ENCODE peak calls at places on chromosomes 16 and 17, in seven cellular contexts. One of them, this sample, is unnamed.

GRCh38 chr17:46056800-46057304 is 57.8 kb downstream of the STH start:
- DNase-seq in CD8-positive, alpha-beta T cell: no peak
- DNase-seq in mesenchymal stem cell: peak
- DNase-seq in fibroblast of lung: peak
- DNase-seq in transverse colon: no peak
- DNase-seq in heart right ventricle: no peak
- DNase-seq in left ventricle myocardium inferior: no peak
- DNase-seq in this sample: no peak

GRCh38 chr16:78669994-78670393 is 570.5 kb downstream of the WWOX start:
- DNase-seq in CD8-positive, alpha-beta T cell: no peak
- DNase-seq in mesenchymal stem cell: no peak
- DNase-seq in fibroblast of lung: peak
- DNase-seq in transverse colon: no peak
- DNase-seq in heart right ventricle: peak
- DNase-seq in left ventricle myocardium inferior: peak
- DNase-seq in this sample: no peak

GRCh38 chr17:55642741-55643140 is 79.9 kb downstream of the TMEM100 start:
- DNase-seq in CD8-positive, alpha-beta T cell: no peak
- DNase-seq in mesenchymal stem cell: no peak
- DNase-seq in fibroblast of lung: no peak
- DNase-seq in transverse colon: no peak
- DNase-seq in heart right ventricle: no peak
- DNase-seq in left ventricle myocardium inferior: no peak
- DNase-seq in this sample: no peak

GRCh38 chr17:54085020-54085419 is 262.3 kb downstream of the KIF2B start:
- DNase-seq in CD8-positive, alpha-beta T cell: no peak
- DNase-seq in mesenchymal stem cell: no peak
- DNase-seq in fibroblast of lung: peak
- DNase-seq in transverse colon: no peak
- DNase-seq in heart right ventricle: no peak
- DNase-seq in left ventricle myocardium inferior: no peak
- DNase-seq in this sample: no peak

GRCh38 chr16:281660-282249 is 1.2 kb upstream of the PDIA2 start:
- DNase-seq in CD8-positive, alpha-beta T cell: no peak
- DNase-seq in mesenchymal stem cell: no peak
- DNase-seq in fibroblast of lung: no peak
- DNase-seq in transverse colon: no peak
- DNase-seq in heart right ventricle: no peak
- DNase-seq in left ventricle myocardium inferior: no peak
- DNase-seq in this sample: no peak

GRCh38 chr17:32835291-32835761 is 41.6 kb downstream of the MYO1D start:
- DNase-seq in CD8-positive, alpha-beta T cell: no peak
- DNase-seq in mesenchymal stem cell: no peak
- DNase-seq in fibroblast of lung: no peak
- DNase-seq in transverse colon: no peak
- DNase-seq in heart right ventricle: no peak
- DNase-seq in left ventricle myocardium inferior: no peak
- DNase-seq in this sample: no peak

GRCh38 chr17:13346996-13347762 is 254.6 kb downstream of the HS3ST3A1 start:
- DNase-seq in CD8-positive, alpha-beta T cell: no peak
- DNase-seq in mesenchymal stem cell: peak
- DNase-seq in fibroblast of lung: peak
- DNase-seq in transverse colon: no peak
- DNase-seq in heart right ventricle: no peak
- DNase-seq in left ventricle myocardium inferior: no peak
- DNase-seq in this sample: no peak

GRCh38 chr16:89407925-89408300 is 82.4 kb downstream of the ANKRD11 start:
- DNase-seq in CD8-positive, alpha-beta T cell: no peak
- DNase-seq in mesenchymal stem cell: peak
- DNase-seq in fibroblast of lung: peak
- DNase-seq in transverse colon: no peak
- DNase-seq in heart right ventricle: no peak
- DNase-seq in left ventricle myocardium inferior: peak
- DNase-seq in this sample: no peak

GRCh38 chr16:57003439-57004386 is 14.4 kb downstream of the NLRC5 start:
- DNase-seq in CD8-positive, alpha-beta T cell: no peak
- DNase-seq in mesenchymal stem cell: no peak
- DNase-seq in fibroblast of lung: no peak
- DNase-seq in transverse colon: no peak
- DNase-seq in heart right ventricle: no peak
- DNase-seq in left ventricle myocardium inferior: no peak
- DNase-seq in this sample: no peak

GRCh38 chr16:29806096-29806579 is at the start of gene MAZ:
- DNase-seq in CD8-positive, alpha-beta T cell: peak
- DNase-seq in mesenchymal stem cell: no peak
- DNase-seq in fibroblast of lung: peak
- DNase-seq in transverse colon: no peak
- DNase-seq in heart right ventricle: no peak
- DNase-seq in left ventricle myocardium inferior: no peak
- DNase-seq in this sample: no peak

GRCh38 chr16:80723091-80723490 is 81.3 kb downstream of the CDYL2 start:
- DNase-seq in CD8-positive, alpha-beta T cell: no peak
- DNase-seq in mesenchymal stem cell: no peak
- DNase-seq in fibroblast of lung: no peak
- DNase-seq in transverse colon: no peak
- DNase-seq in heart right ventricle: no peak
- DNase-seq in left ventricle myocardium inferior: no peak
- DNase-seq in this sample: no peak

GRCh38 chr16:80723981-80724380 is 80.4 kb downstream of the CDYL2 start:
- DNase-seq in CD8-positive, alpha-beta T cell: no peak
- DNase-seq in mesenchymal stem cell: no peak
- DNase-seq in fibroblast of lung: no peak
- DNase-seq in transverse colon: no peak
- DNase-seq in heart right ventricle: no peak
- DNase-seq in left ventricle myocardium inferior: no peak
- DNase-seq in this sample: no peak

GRCh38 chr16:80720759-80721470 is 83.5 kb downstream of the CDYL2 start:
- DNase-seq in CD8-positive, alpha-beta T cell: no peak
- DNase-seq in mesenchymal stem cell: no peak
- DNase-seq in fibroblast of lung: no peak
- DNase-seq in transverse colon: no peak
- DNase-seq in heart right ventricle: no peak
- DNase-seq in left ventricle myocardium inferior: no peak
- DNase-seq in this sample: no peak

DNA sequence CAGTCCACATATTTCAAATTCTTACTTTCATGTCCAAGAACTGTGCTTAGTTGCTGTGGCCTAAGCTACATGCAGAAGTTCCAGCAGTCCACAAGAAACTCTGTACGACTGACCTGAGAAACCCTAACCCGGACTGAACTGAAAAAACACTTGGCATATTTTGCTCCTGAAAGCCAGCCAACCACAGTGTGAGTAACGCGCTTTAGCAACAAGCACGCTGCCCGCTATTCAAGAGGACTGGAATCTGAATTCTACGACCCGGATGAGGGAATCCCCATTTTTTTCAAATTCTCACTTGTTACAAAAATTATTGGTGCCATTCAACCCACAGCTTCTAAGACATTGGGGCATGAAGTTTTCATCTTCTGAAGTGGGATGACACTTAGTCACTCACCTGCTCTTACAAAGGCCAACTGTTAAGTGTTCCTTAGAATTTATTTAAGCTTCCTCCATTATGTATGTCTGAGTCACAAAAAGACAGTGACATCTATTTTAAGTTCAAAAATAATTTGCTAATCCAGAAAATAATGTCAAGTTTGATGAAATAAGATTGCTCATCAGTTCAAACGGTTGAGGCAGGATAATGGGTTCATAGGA is 78.7 kb downstream of the CDYL2 start:
- DNase-seq in CD8-positive, alpha-beta T cell: no peak
- DNase-seq in mesenchymal stem cell: no peak
- DNase-seq in fibroblast of lung: no peak
- DNase-seq in transverse colon: no peak
- DNase-seq in heart right ventricle: no peak
- DNase-seq in left ventricle myocardium inferior: no peak
- DNase-seq in this sample: no peak
- H3K27ac ChIP-seq in CD8-positive, alpha-beta T cell: no peak
- H3K27ac ChIP-seq in mesenchymal stem cell: no peak
- H3K27ac ChIP-seq in fibroblast of lung: no peak
- H3K27ac ChIP-seq in transverse colon: no peak
- H3K27ac ChIP-seq in heart right ventricle: no peak
- H3K27ac ChIP-seq in left ventricle myocardium inferior: no peak
- H3K27ac ChIP-seq in this sample: no peak

GRCh38 chr17:31623990-31624389 is 232.5 kb downstream of the RAB11FIP4 start:
- DNase-seq in CD8-positive, alpha-beta T cell: no peak
- DNase-seq in mesenchymal stem cell: no peak
- DNase-seq in fibroblast of lung: no peak
- DNase-seq in transverse colon: no peak
- DNase-seq in heart right ventricle: no peak
- DNase-seq in left ventricle myocardium inferior: no peak
- DNase-seq in this sample: no peak

DNA sequence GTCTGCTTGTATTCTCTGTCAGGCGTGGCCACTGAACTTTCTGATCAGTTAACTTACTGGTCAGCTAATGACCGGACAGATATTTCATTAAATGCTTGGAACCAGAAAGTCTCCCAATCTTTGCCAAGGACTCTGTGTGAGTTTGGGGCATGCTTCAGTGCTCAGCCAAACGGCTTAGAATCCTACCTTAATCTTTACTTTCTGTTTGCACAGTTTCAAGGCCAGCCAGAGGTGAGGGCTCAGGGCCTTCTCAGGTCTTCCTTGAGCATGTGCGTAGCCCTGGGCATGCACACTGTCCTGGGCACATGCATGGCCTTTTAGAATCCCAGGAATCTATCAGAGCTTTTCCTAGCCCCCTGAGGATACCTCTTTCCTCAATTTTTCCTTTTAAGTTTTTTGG is 230.1 kb downstream of the RAB11FIP4 start:
- DNase-seq in CD8-positive, alpha-beta T cell: no peak
- DNase-seq in mesenchymal stem cell: no peak
- DNase-seq in fibroblast of lung: no peak
- DNase-seq in transverse colon: no peak
- DNase-seq in heart right ventricle: no peak
- DNase-seq in left ventricle myocardium inferior: no peak
- DNase-seq in this sample: no peak
- H3K4me3 ChIP-seq in CD8-positive, alpha-beta T cell: no peak
- H3K4me3 ChIP-seq in mesenchymal stem cell: no peak
- H3K4me3 ChIP-seq in fibroblast of lung: no peak
- H3K4me3 ChIP-seq in transverse colon: no peak
- H3K4me3 ChIP-seq in heart right ventricle: no peak
- H3K4me3 ChIP-seq in left ventricle myocardium inferior: no peak
- H3K4me3 ChIP-seq in this sample: no peak

DNA sequence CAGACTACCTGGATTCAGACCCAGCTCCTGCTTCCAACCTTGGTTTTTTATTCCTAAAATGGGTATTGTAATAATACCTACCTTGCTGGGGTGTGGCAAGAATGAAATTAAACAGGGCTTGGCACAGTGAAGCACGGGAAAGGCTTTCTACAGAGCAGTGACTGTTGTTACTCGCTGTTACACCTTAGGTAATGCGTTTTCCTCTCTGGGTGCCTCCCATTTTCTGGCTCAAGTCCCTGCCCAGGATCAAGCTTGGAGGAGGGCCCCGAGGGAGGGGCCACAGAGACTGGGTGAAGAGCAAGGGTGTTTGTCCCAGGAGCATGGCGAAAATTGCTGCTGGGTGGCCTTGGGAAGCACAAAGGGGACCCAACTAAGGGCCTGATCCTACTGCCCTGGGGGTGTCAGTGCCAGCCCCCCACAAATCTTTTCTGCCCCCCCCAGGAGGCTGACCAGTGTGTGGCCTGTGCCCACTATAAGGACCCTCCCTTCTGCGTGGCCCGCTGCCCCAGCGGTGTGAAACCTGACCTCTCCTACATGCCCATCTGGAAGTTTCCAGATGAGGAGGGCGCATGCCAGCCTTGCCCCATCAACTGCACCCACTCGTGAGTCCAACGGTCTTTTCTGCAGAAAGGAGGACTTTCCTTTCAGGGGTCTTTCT is 13.3 kb downstream of the MIEN1 start:
- DNase-seq in CD8-positive, alpha-beta T cell: no peak
- DNase-seq in mesenchymal stem cell: no peak
- DNase-seq in fibroblast of lung: no peak
- DNase-seq in transverse colon: peak
- DNase-seq in heart right ventricle: no peak
- DNase-seq in left ventricle myocardium inferior: no peak
- DNase-seq in this sample: no peak
- H3K27ac ChIP-seq in CD8-positive, alpha-beta T cell: no peak
- H3K27ac ChIP-seq in mesenchymal stem cell: no peak
- H3K27ac ChIP-seq in fibroblast of lung: no peak
- H3K27ac ChIP-seq in transverse colon: peak
- H3K27ac ChIP-seq in heart right ventricle: no peak
- H3K27ac ChIP-seq in left ventricle myocardium inferior: peak
- H3K27ac ChIP-seq in this sample: no peak

DNA sequence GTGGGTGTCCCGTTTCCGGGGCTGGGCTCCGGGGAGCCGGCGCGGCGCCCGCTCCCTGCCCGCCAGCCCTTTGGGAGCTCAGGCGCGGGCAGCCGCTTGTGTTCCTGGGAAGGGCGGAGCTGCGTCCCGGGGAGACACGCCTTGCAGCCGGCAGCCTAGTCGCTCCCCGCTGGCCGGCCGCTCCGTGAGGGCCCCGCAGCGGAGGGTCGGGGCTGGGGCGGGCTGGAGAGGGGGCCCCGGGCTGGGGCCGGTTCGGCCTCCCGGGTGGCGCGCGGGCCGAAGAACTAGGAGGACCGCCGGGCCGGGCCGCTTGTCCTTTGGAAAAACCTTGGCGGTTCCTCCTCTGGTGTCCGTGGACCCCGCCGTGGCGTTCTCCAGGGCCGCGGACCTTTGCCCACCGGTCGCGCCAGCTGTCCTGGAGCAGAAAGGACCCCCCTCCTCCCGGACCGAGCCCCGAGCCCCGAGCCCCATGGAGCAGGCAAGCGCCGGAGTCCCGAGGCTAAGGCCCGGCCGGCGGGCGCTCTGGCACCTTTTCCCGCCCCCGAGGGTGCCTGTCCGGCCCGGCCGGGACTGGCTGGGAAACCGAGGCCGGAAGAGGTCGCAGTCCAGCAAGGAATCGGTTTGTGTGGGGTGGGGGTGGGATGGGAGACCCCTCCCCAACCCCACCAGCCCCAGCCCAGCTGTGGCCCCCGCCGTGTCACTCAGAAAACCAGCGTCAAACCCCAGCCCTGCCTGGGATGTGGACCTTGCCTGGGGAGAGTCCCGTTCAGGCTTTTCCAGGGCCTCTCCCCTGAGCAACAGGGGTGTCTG is 6.8 kb upstream of the TBC1D3B start:
- DNase-seq in CD8-positive, alpha-beta T cell: no peak
- DNase-seq in mesenchymal stem cell: peak
- DNase-seq in fibroblast of lung: peak
- DNase-seq in transverse colon: peak
- DNase-seq in heart right ventricle: peak
- DNase-seq in left ventricle myocardium inferior: peak
- DNase-seq in this sample: peak
- H3K4me3 ChIP-seq in CD8-positive, alpha-beta T cell: peak
- H3K4me3 ChIP-seq in mesenchymal stem cell: peak
- H3K4me3 ChIP-seq in fibroblast of lung: no peak
- H3K4me3 ChIP-seq in transverse colon: peak
- H3K4me3 ChIP-seq in heart right ventricle: peak
- H3K4me3 ChIP-seq in left ventricle myocardium inferior: peak
- H3K4me3 ChIP-seq in this sample: peak

This sample was measured in dorsolateral prefrontal cortex.